ENCODE peak calls at places on chromosomes 11 and 22, in six cellular contexts. I is coronary artery, V is tibial artery, U is NB4, Z is mucosa of descending colon, D is fibroblast of villous mesenchyme. C is an unnamed sample.

GRCh38 chr22:24772493-24773220 is 1.9 kb downstream of the PIWIL3 start:
- DNase-seq in I (no peak), V (no peak), U (no peak), Z (no peak), D (peak), C (no peak)

GRCh38 chr11:334264-335033 is 13.8 kb upstream of the IFITM3 start:
- DNase-seq in I (no peak), V (no peak), U (peak), Z (no peak), D (peak), C (no peak)

GRCh38 chr11:12749442-12749841 is 75.2 kb downstream of the TEAD1 start:
- DNase-seq in I (no peak), V (no peak), U (no peak), Z (no peak), D (no peak), C (no peak)

GRCh38 chr22:44730490-44731356 is 21.7 kb upstream of the ARHGAP8 start:
- DNase-seq in I (no peak), V (no peak), U (no peak), Z (no peak), D (no peak), C (no peak)

GRCh38 chr22:37742374-37743092 is 45.7 kb downstream of the TRIOBP start:
- DNase-seq in I (no peak), V (peak), U (peak), Z (no peak), D (peak), C (no peak)

GRCh38 chr11:34104680-34105078 is 750 bp upstream of the NAT10 start:
- DNase-seq in I (no peak), V (no peak), U (no peak), Z (no peak), D (no peak), C (no peak)

GRCh38 chr22:29062286-29062949 is 787 bp upstream of the C22orf31 start:
- DNase-seq in I (no peak), V (no peak), U (no peak), Z (no peak), D (no peak), C (no peak)

GRCh38 chr11:64743591-64744543 is at the start of gene RASGRP2:
- DNase-seq in I (peak), V (peak), U (peak), Z (peak), D (peak), C (peak)

GRCh38 chr11:78033040-78033439 is 10.0 kb upstream of the KCTD14 start:
- DNase-seq in I (no peak), V (no peak), U (no peak), Z (no peak), D (no peak), C (no peak)

GRCh38 chr11:76629133-76629852 is 41.3 kb downstream of the LRRC32 start:
- DNase-seq in I (no peak), V (peak), U (peak), Z (no peak), D (peak), C (no peak)

GRCh38 chr11:100557830-100558611 is 129.1 kb upstream of the ARHGAP42 start:
- DNase-seq in I (no peak), V (no peak), U (no peak), Z (no peak), D (peak), C (no peak)

GRCh38 chr11:114128399-114128798 is 68.9 kb downstream of the ZBTB16 start:
- DNase-seq in I (no peak), V (no peak), U (no peak), Z (no peak), D (no peak), C (no peak)

GRCh38 chr22:36191106-36191836 is 10.3 kb downstream of the APOL4 start:
- DNase-seq in I (peak), V (peak), U (no peak), Z (no peak), D (peak), C (no peak)

GRCh38 chr11:107157809-107158187 is 139.5 kb upstream of the GUCY1A2 start:
- DNase-seq in I (no peak), V (no peak), U (no peak), Z (no peak), D (no peak), C (no peak)

GRCh38 chr11:102279641-102280170 is 37.6 kb upstream of the BIRC3 start:
- DNase-seq in I (no peak), V (peak), U (no peak), Z (no peak), D (peak), C (peak)

GRCh38 chr22:20430641-20431519 is 6.7 kb downstream of the SCARF2 start:
- DNase-seq in I (no peak), V (no peak), U (peak), Z (peak), D (peak), C (peak)
- TF ChIP-seq CTCF in I (no peak), V (peak), U (peak), Z (no peak), D (no peak), C (no peak)

GRCh38 chr11:119236891-119237290 is 30.8 kb downstream of the CBL start:
- DNase-seq in I (no peak), V (no peak), U (no peak), Z (no peak), D (peak), C (no peak)
- TF ChIP-seq CTCF in I (no peak), V (no peak), U (no peak), Z (no peak), D (no peak), C (no peak)

DNA sequence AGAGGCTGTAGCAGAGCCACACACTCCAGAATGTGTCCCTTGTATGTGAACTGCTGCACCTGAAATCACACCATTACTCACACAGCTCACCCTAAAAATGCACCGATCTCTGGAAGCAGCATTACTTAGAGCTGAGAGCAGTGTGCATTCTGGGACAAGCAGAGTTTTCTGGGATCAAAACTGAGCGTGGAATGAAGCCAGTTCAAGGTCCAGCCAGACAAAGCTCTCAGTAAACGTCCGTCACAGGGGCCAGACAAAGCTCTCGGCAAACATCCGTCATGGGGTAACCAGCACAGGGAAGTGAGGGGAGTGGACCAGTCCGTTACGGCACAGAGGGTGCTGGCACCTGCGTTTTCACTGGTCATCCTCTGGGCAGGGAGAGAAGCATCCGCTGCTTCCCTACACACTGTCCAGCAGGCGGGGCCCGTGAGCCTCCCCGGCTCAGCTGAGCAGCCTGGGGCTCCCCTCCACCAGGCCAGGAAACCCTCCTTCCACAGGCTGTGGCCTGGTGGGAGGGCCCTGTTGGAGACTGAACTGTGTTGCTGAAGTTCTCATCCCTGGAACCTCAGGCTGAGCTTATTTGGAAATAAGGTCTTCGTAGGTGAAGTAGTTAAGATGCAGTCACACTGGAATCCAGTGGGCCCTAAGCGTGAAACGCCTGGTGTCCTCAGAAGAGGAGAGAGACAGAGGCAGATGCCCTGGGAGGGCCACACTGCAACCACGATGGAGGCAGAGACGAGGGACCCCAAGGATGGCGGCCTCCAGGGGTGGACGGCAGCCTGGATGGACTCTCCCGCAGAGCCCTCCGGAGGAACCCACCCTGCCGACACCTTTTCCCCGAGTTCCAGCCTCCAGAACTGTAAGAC is 883.9 kb downstream of the BRD1 start:
- DNase-seq in I (peak), V (peak), U (peak), Z (no peak), D (no peak), C (no peak)
- TF ChIP-seq CTCF in I (no peak), V (peak), U (peak), Z (no peak), D (no peak), C (no peak)

GRCh38 chr22:42947211-42947990 is 67.5 kb downstream of the PACSIN2 start:
- DNase-seq in I (no peak), V (no peak), U (peak), Z (no peak), D (no peak), C (no peak)

GRCh38 chr22:42949159-42949558 is 65.8 kb downstream of the PACSIN2 start:
- DNase-seq in I (no peak), V (no peak), U (no peak), Z (no peak), D (peak), C (no peak)

GRCh38 chr22:42946551-42947198 is 68.3 kb downstream of the PACSIN2 start:
- DNase-seq in I (no peak), V (no peak), U (peak), Z (no peak), D (no peak), C (no peak)

GRCh38 chr22:42950281-42950680 is 64.7 kb downstream of the PACSIN2 start:
- DNase-seq in I (no peak), V (no peak), U (no peak), Z (no peak), D (no peak), C (no peak)

GRCh38 chr22:42948205-42948804 is 66.6 kb downstream of the PACSIN2 start:
- DNase-seq in I (no peak), V (no peak), U (no peak), Z (no peak), D (no peak), C (no peak)
- TF ChIP-seq CTCF in I (no peak), V (no peak), U (no peak), Z (no peak), D (no peak), C (no peak)

GRCh38 chr11:124896821-124897391 is 759 bp downstream of the ROBO4 start:
- DNase-seq in I (peak), V (no peak), U (no peak), Z (no peak), D (no peak), C (no peak)

GRCh38 chr11:124899376-124900145 is 1.9 kb upstream of the ROBO4 start:
- DNase-seq in I (no peak), V (no peak), U (no peak), Z (no peak), D (no peak), C (no peak)

GRCh38 chr11:124897681-124898680 is at the start of gene ROBO4:
- DNase-seq in I (peak), V (peak), U (no peak), Z (no peak), D (peak), C (no peak)

GRCh38 chr11:124900464-124900863 is 2.8 kb upstream of the ROBO4 start:
- DNase-seq in I (no peak), V (peak), U (no peak), Z (no peak), D (peak), C (no peak)

GRCh38 chr11:124898711-124899110 is 1.0 kb upstream of the ROBO4 start:
- DNase-seq in I (peak), V (no peak), U (no peak), Z (no peak), D (peak), C (no peak)
- TF ChIP-seq CTCF in I (no peak), V (no peak), U (no peak), Z (no peak), D (no peak), C (no peak)

GRCh38 chr22:26273011-26273675 is 103.9 kb downstream of the SEZ6L start:
- DNase-seq in I (no peak), V (no peak), U (no peak), Z (no peak), D (no peak), C (no peak)
- TF ChIP-seq CTCF in I (no peak), V (no peak), U (no peak), Z (no peak), D (no peak), C (no peak)

DNA sequence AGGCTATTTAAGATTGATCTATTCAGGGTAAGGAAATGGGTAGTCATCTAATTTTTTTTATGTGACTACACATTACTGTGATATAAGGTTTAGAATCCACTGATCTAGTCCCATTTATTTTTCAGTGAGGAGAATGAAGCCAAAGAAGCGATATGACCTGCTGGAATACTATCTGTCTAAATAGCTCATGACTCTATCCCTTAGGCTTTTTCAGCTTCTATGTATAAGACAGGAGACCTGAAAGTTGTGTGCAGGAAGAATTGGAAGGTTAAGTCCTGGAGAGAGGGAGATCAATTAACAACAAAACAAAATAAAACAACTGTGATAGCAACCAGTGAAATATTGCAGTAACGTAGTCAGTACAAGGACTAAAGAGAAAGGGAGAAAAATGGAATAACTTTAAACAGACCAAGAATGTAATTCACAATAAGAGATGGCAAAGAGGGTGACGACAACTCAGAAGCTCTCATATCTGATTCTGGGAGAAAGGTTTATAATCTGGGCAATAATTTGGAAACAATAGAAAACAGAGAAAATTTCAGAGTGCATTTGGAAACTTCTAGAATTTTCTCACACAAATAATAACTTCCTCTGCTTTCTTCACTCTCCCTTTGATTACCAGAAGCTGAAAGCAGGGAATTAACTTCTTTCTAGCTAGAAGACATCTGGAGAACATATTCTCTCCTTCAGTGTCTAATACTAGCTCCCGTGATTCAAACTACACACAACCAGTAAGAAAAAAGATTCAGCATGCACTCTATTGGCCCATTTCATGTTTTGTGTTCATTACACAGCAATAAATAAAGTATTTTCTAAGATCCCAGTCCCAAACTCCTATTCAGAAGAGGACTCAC is 19.2 kb upstream of the CASP12 start:
- DNase-seq in I (no peak), V (no peak), U (no peak), Z (no peak), D (no peak), C (no peak)
- TF ChIP-seq CTCF in I (no peak), V (no peak), U (no peak), Z (no peak), D (no peak), C (no peak)

C was measured in GM13976.